ENCODE peak calls at places on chromosomes 7 and 10, in eight cellular contexts. K, W, R, Y, L, V, E and J are unnamed samples. For H3K4me1, the result is how much of the 10 kb centered on the place peaks cover.

GRCh38 chr10:14598809-14599764 is 175.6 kb downstream of the FAM107B start:
- DNase-seq in K (no peak), W (no peak), R (no peak), Y (no peak), L (no peak), V (no peak), E (no peak), J (no peak)

GRCh38 chr10:79339266-79339665 is 8.0 kb upstream of the PPIF start:
- DNase-seq in K (no peak), W (no peak), R (no peak), Y (no peak), L (no peak), V (no peak), E (peak), J (no peak)

GRCh38 chr7:129212596-129212995 is 12.2 kb upstream of the AHCYL2 start:
- DNase-seq in K (no peak), W (no peak), R (no peak), Y (no peak), L (no peak), V (no peak), E (no peak), J (no peak)

GRCh38 chr7:15874774-15875173 is 188.3 kb upstream of the MEOX2 start:
- DNase-seq in K (no peak), W (no peak), R (no peak), Y (no peak), L (no peak), V (no peak), E (no peak), J (no peak)

GRCh38 chr10:68611227-68611626 is 51.1 kb downstream of the TET1 start:
- DNase-seq in K (no peak), W (no peak), R (no peak), Y (no peak), L (no peak), V (no peak), E (no peak), J (no peak)

GRCh38 chr10:118800920-118801319 is 46.1 kb upstream of the CACUL1 start:
- DNase-seq in K (no peak), W (no peak), R (peak), Y (peak), L (no peak), V (no peak), E (peak), J (peak)

GRCh38 chr10:53909791-53910190 is 891.2 kb downstream of the PCDH15 start:
- DNase-seq in K (no peak), W (no peak), R (no peak), Y (no peak), L (no peak), V (no peak), E (no peak), J (no peak)

GRCh38 chr7:131692131-131692960 is 135.9 kb upstream of the PODXL start:
- DNase-seq in K (peak), W (peak), R (peak), Y (peak), L (no peak), V (peak), E (peak), J (peak)

GRCh38 chr10:68073631-68074403 is 1.3 kb downstream of the HERC4 start:
- DNase-seq in K (no peak), W (no peak), R (no peak), Y (no peak), L (no peak), V (no peak), E (no peak), J (peak)

GRCh38 chr10:25130911-25131310 is 43.9 kb upstream of the GPR158 start:
- DNase-seq in K (no peak), W (no peak), R (no peak), Y (no peak), L (no peak), V (no peak), E (no peak), J (no peak)

GRCh38 chr10:128419466-128420019 is 293.3 kb upstream of the MKI67 start:
- DNase-seq in K (no peak), W (no peak), R (no peak), Y (no peak), L (no peak), V (no peak), E (no peak), J (no peak)

GRCh38 chr7:1812693-1813393 is 142.8 kb downstream of the ELFN1 start:
- DNase-seq in K (no peak), W (no peak), R (peak), Y (no peak), L (no peak), V (no peak), E (peak), J (no peak)

GRCh38 chr7:144255471-144255897 is 9.1 kb downstream of the OR2A7 start:
- DNase-seq in K (no peak), W (no peak), R (no peak), Y (no peak), L (no peak), V (no peak), E (no peak), J (no peak)

GRCh38 chr10:14405076-14406065 is 74.6 kb upstream of the FRMD4A start:
- DNase-seq in K (no peak), W (no peak), R (no peak), Y (peak), L (no peak), V (no peak), E (no peak), J (no peak)

GRCh38 chr7:33926535-33926934 is 21.2 kb downstream of the BMPER start:
- DNase-seq in K (no peak), W (no peak), R (peak), Y (no peak), L (no peak), V (no peak), E (no peak), J (no peak)

GRCh38 chr7:32218741-32219283 is 148.6 kb upstream of the PDE1C start:
- DNase-seq in K (no peak), W (no peak), R (no peak), Y (no peak), L (no peak), V (no peak), E (no peak), J (no peak)

GRCh38 chr10:103451091-103451801 is 924 bp downstream of the CALHM2 start:
- DNase-seq in K (peak), W (no peak), R (no peak), Y (peak), L (peak), V (peak), E (peak), J (peak)

DNA sequence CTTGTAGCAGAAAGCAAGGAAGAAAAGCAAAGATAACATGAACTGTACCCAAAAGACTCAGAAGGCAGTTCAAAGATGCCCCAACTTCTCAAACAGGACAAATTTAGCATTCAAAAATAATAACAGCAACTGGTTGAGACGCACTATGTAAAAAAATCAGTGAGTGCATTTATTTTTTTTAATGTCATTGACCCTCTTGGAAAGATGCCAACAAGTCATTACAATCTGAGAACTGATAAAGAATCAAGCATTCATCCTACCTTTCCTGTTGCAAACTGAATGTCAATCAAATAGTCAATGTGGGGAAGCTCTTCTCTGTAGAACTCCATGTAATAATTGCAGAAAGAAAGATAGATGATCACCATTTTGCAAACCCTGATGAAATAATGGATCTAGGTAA is 1.7 kb upstream of the CCDC186 start:
- DNase-seq in K (no peak), W (no peak), R (no peak), Y (no peak), L (no peak), V (no peak), E (no peak), J (no peak)
- H3K27ac ChIP-seq in K (no peak), W (no peak), R (no peak), Y (no peak), L (no peak), V (no peak), E (no peak), J (no peak)

DNA sequence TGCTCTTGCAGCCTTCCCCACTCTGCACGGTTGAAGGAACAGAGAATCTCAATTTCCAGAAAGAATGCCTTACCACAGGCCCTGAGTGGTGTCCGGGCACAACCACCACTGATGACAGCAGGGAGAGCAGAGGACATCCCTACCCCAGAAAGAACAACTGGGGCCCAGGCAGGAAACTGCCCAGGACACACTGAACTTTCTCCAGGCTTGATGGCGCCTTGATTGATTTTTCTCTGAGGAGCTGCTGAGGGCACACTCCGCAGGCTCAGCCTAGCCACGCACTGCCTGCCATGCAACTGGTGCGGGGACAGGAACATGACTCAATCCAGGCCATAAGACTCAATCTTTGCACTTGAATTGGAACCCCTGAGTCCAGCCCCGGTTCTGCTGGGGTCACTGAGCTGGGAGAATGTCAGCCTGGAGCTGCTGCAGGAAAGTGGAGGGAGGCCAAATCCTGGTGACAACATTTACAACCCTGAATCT is 5.9 kb downstream of the AKR1B1 start:
- DNase-seq in K (no peak), W (no peak), R (no peak), Y (no peak), L (no peak), V (no peak), E (no peak), J (no peak)
- H3K4me1 ChIP-seq in K (under half), W (under half), R (under half), Y (half or more), L (under half), V (half or more), E (under half), J (under half)

DNA sequence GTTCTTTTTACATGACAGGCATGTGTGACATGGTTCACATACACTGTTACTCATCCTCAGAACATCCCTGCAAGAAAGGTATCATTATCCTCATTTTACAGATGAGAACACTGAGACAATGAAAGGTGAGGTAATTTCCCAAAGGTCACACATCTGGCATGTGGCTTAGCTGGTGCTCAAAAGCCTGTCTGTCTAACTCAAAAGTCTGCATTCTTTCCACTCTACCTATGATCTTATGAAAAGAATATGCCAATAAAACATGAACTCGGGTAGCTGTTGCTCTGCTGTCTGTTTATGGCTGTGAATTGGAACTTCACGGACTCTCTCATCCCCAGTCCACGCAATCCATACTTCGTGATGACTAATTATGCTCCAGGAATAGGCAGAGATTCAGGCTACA is 79.0 kb upstream of the ODAD2 start:
- DNase-seq in K (no peak), W (no peak), R (no peak), Y (no peak), L (no peak), V (no peak), E (no peak), J (no peak)
- H3K27ac ChIP-seq in K (no peak), W (no peak), R (no peak), Y (no peak), L (no peak), V (no peak), E (no peak), J (no peak)

GRCh38 chr7:55187701-55188491 is 169.1 kb downstream of the EGFR start:
- DNase-seq in K (no peak), W (peak), R (no peak), Y (no peak), L (no peak), V (peak), E (no peak), J (no peak)
- H3K4me1 ChIP-seq in K (under half), W (under half), R (under half), Y (half or more), L (under half), V (under half), E (under half), J (under half)

GRCh38 chr10:110334061-110334656 is 29.4 kb upstream of the SMNDC1 start:
- DNase-seq in K (no peak), W (no peak), R (no peak), Y (no peak), L (no peak), V (no peak), E (no peak), J (no peak)
- H3K27ac ChIP-seq in K (no peak), W (no peak), R (no peak), Y (peak), L (no peak), V (no peak), E (no peak), J (no peak)

GRCh38 chr7:27945356-27945755 is 205.4 kb downstream of the TAX1BP1 start:
- DNase-seq in K (no peak), W (no peak), R (no peak), Y (no peak), L (no peak), V (no peak), E (no peak), J (no peak)
- H3K4me1 ChIP-seq in K (under half), W (under half), R (under half), Y (under half), L (under half), V (half or more), E (under half), J (under half)

DNA sequence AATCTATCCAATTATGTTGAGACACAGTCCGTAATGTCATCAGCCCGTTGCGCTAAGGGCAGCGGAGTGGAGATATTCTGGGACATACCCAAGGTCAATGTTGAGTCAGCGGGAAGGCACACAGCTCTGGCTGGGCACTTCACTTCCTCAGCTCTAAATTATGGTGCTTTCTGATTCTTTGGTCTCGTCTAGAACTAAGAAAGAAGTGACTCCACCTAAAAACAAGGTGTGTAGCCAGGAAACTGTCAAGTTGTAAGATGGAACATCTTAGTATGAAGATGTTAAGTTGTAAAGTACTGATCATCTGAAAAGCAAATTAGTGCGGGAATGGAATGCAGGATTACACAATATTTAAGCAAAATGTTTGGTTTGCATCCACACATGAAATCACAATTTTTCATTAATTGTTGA is 43.1 kb downstream of the BAIAP2L1 start:
- DNase-seq in K (no peak), W (no peak), R (no peak), Y (peak), L (no peak), V (no peak), E (no peak), J (no peak)
- H3K27ac ChIP-seq in K (no peak), W (no peak), R (no peak), Y (peak), L (no peak), V (no peak), E (no peak), J (no peak)

DNA sequence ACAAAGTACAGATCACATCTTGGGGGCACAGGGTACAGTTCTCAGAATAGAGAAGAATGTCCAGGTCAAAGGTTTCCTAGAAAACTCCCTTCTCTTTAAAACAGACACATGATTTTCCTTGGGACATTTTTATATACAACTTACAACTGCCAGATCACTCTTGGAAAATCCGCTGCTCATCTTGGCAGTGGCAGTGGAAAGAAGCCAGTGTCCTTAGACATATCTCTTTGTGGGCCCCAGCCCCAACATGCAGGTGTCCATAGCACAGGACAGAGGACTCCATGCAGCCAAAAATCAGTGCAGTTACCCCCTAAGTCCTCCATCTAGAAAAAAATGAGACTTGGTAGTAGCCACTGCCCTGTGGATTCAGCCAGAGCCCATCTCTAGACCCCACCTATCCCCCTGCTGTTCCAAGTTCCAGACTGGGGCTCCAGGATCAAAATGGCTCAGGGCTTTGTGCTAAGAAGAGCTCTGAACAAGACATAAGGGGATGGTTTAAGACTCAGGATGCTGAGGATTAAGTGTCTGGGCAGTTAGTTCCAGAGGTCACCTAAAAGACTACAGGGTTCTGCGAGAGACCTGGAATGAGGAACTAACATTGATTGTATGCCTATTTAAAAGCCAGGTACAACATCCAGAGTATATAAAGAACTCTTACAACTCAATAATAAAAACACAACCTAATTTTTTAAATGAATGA is 34.4 kb downstream of the HIPK2 start:
- DNase-seq in K (no peak), W (no peak), R (no peak), Y (no peak), L (no peak), V (no peak), E (no peak), J (no peak)
- H3K4me1 ChIP-seq in K (under half), W (under half), R (under half), Y (half or more), L (half or more), V (half or more), E (under half), J (under half)

DNA sequence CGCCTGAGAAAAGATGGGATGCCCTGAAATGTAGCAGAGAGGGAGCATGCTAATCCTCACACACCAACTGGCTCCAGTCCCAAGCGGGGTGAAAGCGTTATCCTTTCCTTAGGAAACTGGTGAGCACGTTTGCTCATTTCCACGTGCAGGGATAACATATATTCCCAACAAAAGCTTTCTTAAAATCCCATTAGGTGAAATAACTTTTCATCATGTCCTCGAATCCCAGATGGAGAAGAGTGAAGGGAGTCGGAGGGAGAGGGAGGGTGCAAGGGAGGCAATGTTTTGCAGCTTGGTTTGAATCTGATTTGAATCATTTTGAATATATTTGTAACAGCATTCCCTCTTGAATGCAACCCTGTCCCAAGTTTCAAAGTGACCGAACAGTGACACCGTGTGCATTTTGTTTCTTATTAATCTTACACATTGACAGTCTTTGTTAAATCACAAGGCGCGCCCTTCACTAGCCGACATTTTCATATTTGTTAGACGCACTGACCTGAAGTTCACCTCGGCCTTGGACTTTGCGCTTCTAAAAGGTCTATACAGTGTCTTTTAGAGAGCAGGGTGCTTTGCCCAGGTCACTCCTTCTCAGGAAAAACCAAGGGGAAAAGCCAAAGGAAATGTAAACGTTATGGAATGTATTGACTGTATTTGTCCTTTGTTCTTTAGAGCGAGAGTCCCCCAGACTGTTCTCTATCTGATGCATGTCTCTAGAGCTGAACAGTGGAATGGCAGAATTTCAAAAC is 3.0 kb upstream of the HOXA4 start:
- DNase-seq in K (no peak), W (peak), R (no peak), Y (peak), L (no peak), V (no peak), E (no peak), J (no peak)
- H3K27ac ChIP-seq in K (no peak), W (peak), R (no peak), Y (peak), L (no peak), V (no peak), E (peak), J (no peak)

DNA sequence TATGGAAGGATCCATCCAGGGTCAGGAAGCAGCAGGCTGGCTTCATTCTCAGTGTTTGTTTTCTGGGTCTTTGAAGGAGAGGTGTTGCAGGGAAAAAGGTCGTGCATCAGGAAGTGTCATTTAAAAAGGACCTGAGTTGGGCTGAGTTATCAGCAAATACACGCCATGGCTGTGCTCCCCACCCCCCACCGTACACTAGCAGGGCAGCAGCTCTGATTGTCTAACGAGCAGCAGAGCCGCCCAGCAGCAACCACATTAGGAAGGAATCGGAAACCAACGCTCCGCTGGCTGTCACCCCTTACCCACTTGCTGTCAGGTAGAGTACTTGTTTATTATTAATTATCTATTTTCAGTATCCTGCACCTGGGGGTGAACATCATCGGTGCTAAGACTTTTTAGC is 63.1 kb upstream of the STEAP1B start:
- DNase-seq in K (no peak), W (no peak), R (peak), Y (no peak), L (no peak), V (no peak), E (no peak), J (no peak)
- H3K4me1 ChIP-seq in K (under half), W (under half), R (under half), Y (half or more), L (under half), V (half or more), E (half or more), J (under half)